ENCODE peak calls at places on chromosomes 4 and X, in six cellular contexts. One of them, this sample, is unnamed.

GRCh38 chr4:72918362-72918761 is 151.2 kb downstream of the COX18 start:
- DNase-seq in mesendoderm: no peak
- DNase-seq in H9: no peak
- DNase-seq in neuronal stem cell: no peak
- DNase-seq in H1: no peak
- DNase-seq in mesenchymal stem cell: no peak
- DNase-seq in this sample: no peak

GRCh38 chrX:96692911-96693310 is 8.3 kb downstream of the DIAPH2 start:
- DNase-seq in H9: no peak
- DNase-seq in neuronal stem cell: no peak
- DNase-seq in H1: no peak
- DNase-seq in mesenchymal stem cell: no peak
- DNase-seq in mesendoderm: no peak
- DNase-seq in this sample: no peak

GRCh38 chr4:153216546-153216945 is 12.3 kb downstream of the TRIM2 start:
- DNase-seq in neuronal stem cell: no peak
- DNase-seq in mesenchymal stem cell: no peak
- DNase-seq in H1: no peak
- DNase-seq in H9: no peak
- DNase-seq in mesendoderm: no peak
- DNase-seq in this sample: no peak

GRCh38 chr4:39484582-39485272 is 25.9 kb downstream of the LIAS start:
- DNase-seq in neuronal stem cell: no peak
- DNase-seq in H1: no peak
- DNase-seq in mesendoderm: no peak
- DNase-seq in mesenchymal stem cell: no peak
- DNase-seq in H9: no peak
- DNase-seq in this sample: no peak

GRCh38 chr4:92629302-92629701 is 325.5 kb downstream of the GRID2 start:
- DNase-seq in H1: no peak
- DNase-seq in H9: no peak
- DNase-seq in neuronal stem cell: no peak
- DNase-seq in mesenchymal stem cell: no peak
- DNase-seq in mesendoderm: no peak
- DNase-seq in this sample: no peak

GRCh38 chr4:146212781-146213180 is 1.6 kb upstream of the REELD1 start:
- DNase-seq in mesendoderm: no peak
- DNase-seq in mesenchymal stem cell: no peak
- DNase-seq in neuronal stem cell: no peak
- DNase-seq in H9: no peak
- DNase-seq in H1: no peak
- DNase-seq in this sample: peak; percentile 10

GRCh38 chr4:112881842-112882241 is 167.6 kb upstream of the ANK2 start:
- DNase-seq in neuronal stem cell: no peak
- DNase-seq in mesendoderm: peak; percentile 33
- DNase-seq in H9: no peak
- DNase-seq in mesenchymal stem cell: no peak
- DNase-seq in H1: no peak
- DNase-seq in this sample: no peak

GRCh38 chr4:103099691-103100392 is at the start of gene BDH2:
- DNase-seq in H1: no peak
- DNase-seq in mesendoderm: peak; percentile 96
- DNase-seq in neuronal stem cell: peak; percentile 83
- DNase-seq in H9: peak; percentile 35
- DNase-seq in mesenchymal stem cell: peak; percentile 97
- DNase-seq in this sample: peak; percentile 97

GRCh38 chr4:119040711-119041185 is 94.9 kb upstream of the MYOZ2 start:
- DNase-seq in H9: peak; percentile 60
- DNase-seq in mesendoderm: peak; percentile 28
- DNase-seq in mesenchymal stem cell: peak; percentile 85
- DNase-seq in H1: no peak
- DNase-seq in neuronal stem cell: no peak
- DNase-seq in this sample: peak; percentile 93

GRCh38 chrX:149628768-149629167 is 2.8 kb downstream of the TMEM185A start:
- DNase-seq in H1: no peak
- DNase-seq in neuronal stem cell: no peak
- DNase-seq in mesenchymal stem cell: no peak
- DNase-seq in H9: no peak
- DNase-seq in mesendoderm: no peak
- DNase-seq in this sample: no peak
- H2BK15ac ChIP-seq in H1: no peak overlapping the region
- H2BK15ac ChIP-seq in neuronal stem cell: no peak overlapping the region
- H2BK15ac ChIP-seq in mesenchymal stem cell: no peak overlapping the region
- H2BK15ac ChIP-seq in H9: no peak overlapping the region
- H2BK15ac ChIP-seq in mesendoderm: no peak overlapping the region
- H2BK15ac ChIP-seq in this sample: no peak overlapping the region

DNA sequence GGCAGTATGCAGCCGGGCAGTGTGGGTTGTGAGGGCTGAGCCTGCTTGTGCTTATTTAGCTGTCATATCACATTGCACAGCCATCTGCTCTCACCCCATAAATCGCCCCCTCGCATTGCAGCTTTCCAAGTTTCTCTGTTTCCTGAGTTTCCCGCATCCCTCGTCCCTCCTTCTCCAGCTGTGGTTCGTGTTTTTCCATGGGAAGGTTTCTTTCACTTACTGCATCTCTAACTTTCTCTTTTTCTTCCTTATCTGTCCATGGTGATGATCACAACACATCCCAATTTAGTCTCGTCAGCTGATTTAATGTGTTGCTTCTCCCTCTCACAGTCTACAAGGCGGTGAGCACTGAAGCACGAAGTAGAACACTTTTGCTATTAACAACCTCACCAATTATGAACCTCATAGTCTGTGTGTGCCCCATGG is 118.1 kb downstream of the ENPP6 start:
- DNase-seq in mesendoderm: no peak
- DNase-seq in H9: no peak
- DNase-seq in H1: no peak
- DNase-seq in mesenchymal stem cell: no peak
- DNase-seq in neuronal stem cell: no peak
- DNase-seq in this sample: peak; percentile 19
- H2BK15ac ChIP-seq in mesendoderm: no peak overlapping the region
- H2BK15ac ChIP-seq in H9: no peak overlapping the region
- H2BK15ac ChIP-seq in H1: no peak overlapping the region
- H2BK15ac ChIP-seq in mesenchymal stem cell: no peak overlapping the region
- H2BK15ac ChIP-seq in neuronal stem cell: no peak overlapping the region
- H2BK15ac ChIP-seq in this sample: no peak overlapping the region

DNA sequence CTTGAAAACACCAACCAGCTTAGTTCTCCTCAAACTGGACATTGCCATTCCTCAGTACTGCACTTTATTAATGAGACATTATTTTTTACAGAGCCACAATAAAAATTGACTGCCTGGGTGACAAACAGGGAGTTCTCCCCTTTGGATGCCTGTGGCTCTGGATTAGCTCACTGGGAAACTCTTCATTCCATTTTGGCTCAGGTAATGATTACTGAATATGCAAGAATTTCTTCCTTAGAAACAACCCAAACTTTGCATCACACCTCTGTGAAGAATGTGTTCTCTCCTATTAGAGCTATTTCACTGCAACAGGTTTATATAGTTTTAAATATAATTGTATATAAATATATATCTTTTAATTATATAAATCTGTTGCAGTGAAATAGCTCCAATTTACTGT is 2065.8 kb downstream of the ARAP2 start:
- DNase-seq in mesendoderm: peak; percentile 79
- DNase-seq in H9: no peak
- DNase-seq in neuronal stem cell: no peak
- DNase-seq in mesenchymal stem cell: no peak
- DNase-seq in H1: no peak
- DNase-seq in this sample: no peak
- H2BK15ac ChIP-seq in mesendoderm: no peak overlapping the region
- H2BK15ac ChIP-seq in H9: no peak overlapping the region
- H2BK15ac ChIP-seq in neuronal stem cell: no peak overlapping the region
- H2BK15ac ChIP-seq in mesenchymal stem cell: no peak overlapping the region
- H2BK15ac ChIP-seq in H1: no peak overlapping the region
- H2BK15ac ChIP-seq in this sample: peak overlapping the region; percentile 59

DNA sequence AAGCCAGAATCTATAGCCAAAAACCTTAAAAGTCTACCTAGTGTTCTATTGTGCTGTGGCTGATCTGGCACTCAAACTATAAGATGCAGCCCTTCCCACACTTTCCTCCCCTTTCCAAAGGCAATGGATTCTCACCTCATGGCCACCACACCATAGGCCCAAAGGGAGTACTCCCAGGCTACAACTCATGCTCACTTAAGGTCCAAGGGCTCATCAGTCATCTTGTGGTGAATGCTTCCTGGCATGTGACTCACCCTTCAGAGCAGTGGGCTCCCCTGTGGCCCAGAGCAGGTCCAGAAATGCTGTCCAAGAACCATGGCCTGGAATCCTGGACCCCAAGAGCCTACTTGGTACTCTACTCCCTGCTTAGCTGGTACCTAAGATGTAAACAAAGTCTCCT is 181.0 kb downstream of the CHRDL1 start:
- DNase-seq in mesenchymal stem cell: no peak
- DNase-seq in H9: no peak
- DNase-seq in mesendoderm: no peak
- DNase-seq in H1: no peak
- DNase-seq in neuronal stem cell: no peak
- DNase-seq in this sample: no peak
- H2BK15ac ChIP-seq in mesenchymal stem cell: no peak overlapping the region
- H2BK15ac ChIP-seq in H9: no peak overlapping the region
- H2BK15ac ChIP-seq in mesendoderm: no peak overlapping the region
- H2BK15ac ChIP-seq in H1: no peak overlapping the region
- H2BK15ac ChIP-seq in neuronal stem cell: no peak overlapping the region
- H2BK15ac ChIP-seq in this sample: no peak overlapping the region

DNA sequence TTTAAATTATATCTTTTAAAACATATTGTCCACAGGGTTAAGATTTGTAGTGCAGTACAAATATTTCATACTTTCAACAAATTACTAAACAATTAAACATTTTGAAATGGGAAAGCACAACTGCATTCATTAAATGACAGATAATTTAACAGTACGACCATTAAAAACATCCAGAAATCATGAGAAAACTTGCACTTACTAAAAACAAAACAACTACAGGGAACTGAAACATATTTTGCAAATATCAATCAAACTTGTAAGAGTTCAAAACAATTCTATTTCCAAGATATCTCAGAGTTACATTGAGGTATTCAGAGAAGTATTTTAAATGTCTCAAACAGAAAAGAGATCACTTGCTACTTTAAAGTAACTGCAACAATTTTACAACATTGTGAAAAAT is 478.5 kb upstream of the PCDH10 start:
- DNase-seq in H1: no peak
- DNase-seq in neuronal stem cell: no peak
- DNase-seq in H9: no peak
- DNase-seq in mesenchymal stem cell: no peak
- DNase-seq in mesendoderm: no peak
- DNase-seq in this sample: no peak
- H2BK15ac ChIP-seq in H1: no peak overlapping the region
- H2BK15ac ChIP-seq in neuronal stem cell: no peak overlapping the region
- H2BK15ac ChIP-seq in H9: no peak overlapping the region
- H2BK15ac ChIP-seq in mesenchymal stem cell: no peak overlapping the region
- H2BK15ac ChIP-seq in mesendoderm: no peak overlapping the region
- H2BK15ac ChIP-seq in this sample: no peak overlapping the region

GRCh38 chr4:159600102-159600501 is 497.2 kb downstream of the RAPGEF2 start:
- DNase-seq in mesenchymal stem cell: no peak
- DNase-seq in neuronal stem cell: no peak
- DNase-seq in H9: no peak
- DNase-seq in H1: no peak
- DNase-seq in mesendoderm: no peak
- DNase-seq in this sample: no peak
- H2BK15ac ChIP-seq in mesenchymal stem cell: no peak overlapping the region
- H2BK15ac ChIP-seq in neuronal stem cell: no peak overlapping the region
- H2BK15ac ChIP-seq in H9: no peak overlapping the region
- H2BK15ac ChIP-seq in H1: no peak overlapping the region
- H2BK15ac ChIP-seq in mesendoderm: no peak overlapping the region
- H2BK15ac ChIP-seq in this sample: no peak overlapping the region

GRCh38 chr4:99818661-99819060 is 2.0 kb downstream of the DAPP1 start:
- DNase-seq in mesendoderm: no peak
- DNase-seq in H9: no peak
- DNase-seq in mesenchymal stem cell: no peak
- DNase-seq in H1: no peak
- DNase-seq in neuronal stem cell: no peak
- DNase-seq in this sample: no peak
- H2BK15ac ChIP-seq in mesendoderm: no peak overlapping the region
- H2BK15ac ChIP-seq in H9: no peak overlapping the region
- H2BK15ac ChIP-seq in mesenchymal stem cell: no peak overlapping the region
- H2BK15ac ChIP-seq in H1: no peak overlapping the region
- H2BK15ac ChIP-seq in neuronal stem cell: no peak overlapping the region
- H2BK15ac ChIP-seq in this sample: no peak overlapping the region

This sample was measured in IMR-90.